ENCODE peak calls at places on chromosomes 1 and 21, in nine cellular contexts. L is H9; A is ovary; O is AG04450; C is amniotic stem cell; D is GM13976; R is activated CD8-positive, alpha-beta memory T cell treated with anti-CD3 and anti-CD28 coated beads for 1 hour; E is NCI-H1436 treated with DMSO at 0.1 percent for 48 hours; H is right lobe of liver. W is an unnamed sample.

GRCh38 chr1:99713006-99713405 is 53.4 kb downstream of the FRRS1 start:
- DNase-seq in L (no peak), D (no peak), C (no peak), R (no peak), A (no peak), E (no peak), O (no peak), H (no peak), W (no peak)

GRCh38 chr21:17527240-17527639 is 14.4 kb downstream of the CXADR start:
- DNase-seq in R (no peak), H (no peak), A (no peak), C (no peak), E (no peak), D (no peak), O (no peak), L (no peak), W (no peak)

GRCh38 chr1:217907504-217907903 is 276.4 kb downstream of the SPATA17 start:
- DNase-seq in L (no peak), E (no peak), O (no peak), C (no peak), H (no peak), D (no peak), A (no peak), R (no peak), W (no peak)

GRCh38 chr1:14010431-14010830 is 310.4 kb downstream of the PRDM2 start:
- DNase-seq in D (no peak), O (no peak), A (no peak), R (no peak), C (no peak), L (no peak), H (no peak), E (no peak), W (no peak)

GRCh38 chr1:156714830-156715229 is 9.4 kb upstream of the CRABP2 start:
- DNase-seq in A (no peak), L (no peak), D (no peak), H (no peak), R (no peak), O (no peak), C (no peak), E (no peak), W (no peak)

GRCh38 chr1:181504294-181505115 is 21.2 kb downstream of the CACNA1E start:
- DNase-seq in H (no peak), D (no peak), R (no peak), L (peak), E (peak), C (no peak), O (no peak), A (no peak), W (peak)

GRCh38 chr1:170730443-170730842 is 66.5 kb downstream of the PRRX1 start:
- DNase-seq in O (no peak), H (no peak), A (no peak), L (no peak), C (no peak), E (no peak), D (no peak), R (no peak), W (no peak)

GRCh38 chr1:19344372-19344810 is 32.3 kb downstream of the SLC66A1 start:
- DNase-seq in D (peak), O (no peak), R (no peak), A (peak), E (no peak), L (peak), H (peak), C (no peak), W (no peak)

GRCh38 chr21:42413500-42413899 is 9.8 kb downstream of the UBASH3A start:
- DNase-seq in D (no peak), O (no peak), H (no peak), L (no peak), C (no peak), E (no peak), A (no peak), R (no peak), W (no peak)

GRCh38 chr1:87331319-87332269 is 2.9 kb downstream of the LMO4 start:
- DNase-seq in D (peak), H (peak), R (peak), L (peak), O (peak), C (no peak), A (peak), E (no peak), W (no peak)

GRCh38 chr1:168763031-168763430 is 34.0 kb upstream of the DPT start:
- DNase-seq in O (no peak), C (no peak), H (no peak), D (no peak), R (no peak), L (no peak), A (no peak), E (no peak), W (no peak)

GRCh38 chr1:63662846-63663245 is 69.6 kb downstream of the PGM1 start:
- DNase-seq in H (no peak), R (no peak), E (no peak), A (no peak), D (no peak), O (no peak), L (peak), C (peak), W (no peak)

GRCh38 chr1:184283999-184284398 is 102.8 kb upstream of the C1orf21 start:
- DNase-seq in O (peak), E (no peak), L (no peak), A (peak), H (no peak), R (no peak), D (no peak), C (no peak), W (no peak)

W was measured in SIG-M5.